ENCODE peak calls at places on chromosome 16, in nine cellular contexts. One of them, this sample, is unnamed.

GRCh38 chr16:79589495-79590134 is 10.9 kb downstream of the MAF start:
- DNase-seq in Karpas-422: no peak
- DNase-seq in PC-9: no peak
- DNase-seq in HCT116: no peak
- DNase-seq in hepatocyte: no peak
- DNase-seq in PC-3: no peak
- DNase-seq in SK-N-SH: no peak
- DNase-seq in OCI-LY7: no peak
- DNase-seq in GM23248: no peak
- DNase-seq in this sample: no peak

GRCh38 chr16:7137560-7138330 is 194.9 kb upstream of the RBFOX1 start:
- DNase-seq in hepatocyte: peak; percentile 53
- DNase-seq in SK-N-SH: no peak
- DNase-seq in GM23248: peak; percentile 2
- DNase-seq in HCT116: no peak
- DNase-seq in PC-9: no peak
- DNase-seq in Karpas-422: no peak
- DNase-seq in OCI-LY7: no peak
- DNase-seq in PC-3: peak; percentile 73
- DNase-seq in this sample: no peak

GRCh38 chr16:77409311-77409710 is 25.5 kb downstream of the ADAMTS18 start:
- DNase-seq in OCI-LY7: no peak
- DNase-seq in hepatocyte: peak; percentile 56
- DNase-seq in PC-9: no peak
- DNase-seq in PC-3: no peak
- DNase-seq in HCT116: no peak
- DNase-seq in GM23248: no peak
- DNase-seq in Karpas-422: no peak
- DNase-seq in SK-N-SH: peak; percentile 24
- DNase-seq in this sample: no peak

GRCh38 chr16:79571065-79571697 is 29.4 kb downstream of the MAF start:
- DNase-seq in Karpas-422: peak; percentile 45
- DNase-seq in PC-3: no peak
- DNase-seq in GM23248: no peak
- DNase-seq in PC-9: no peak
- DNase-seq in OCI-LY7: no peak
- DNase-seq in SK-N-SH: no peak
- DNase-seq in hepatocyte: no peak
- DNase-seq in HCT116: no peak
- DNase-seq in this sample: no peak

GRCh38 chr16:19555938-19556778 is 655 bp downstream of the VPS35L start:
- DNase-seq in hepatocyte: peak; percentile 72
- DNase-seq in PC-3: peak; percentile 6
- DNase-seq in PC-9: no peak
- DNase-seq in GM23248: peak; percentile 49
- DNase-seq in HCT116: peak; percentile 59
- DNase-seq in OCI-LY7: peak; percentile 38
- DNase-seq in Karpas-422: peak; percentile 52
- DNase-seq in SK-N-SH: peak; percentile 39
- DNase-seq in this sample: peak; percentile 77

GRCh38 chr16:47920709-47921108 is 235.1 kb downstream of the ABCC12 start:
- DNase-seq in OCI-LY7: no peak
- DNase-seq in HCT116: no peak
- DNase-seq in PC-9: no peak
- DNase-seq in Karpas-422: peak; percentile 32
- DNase-seq in PC-3: peak; percentile 63
- DNase-seq in hepatocyte: peak; percentile 56
- DNase-seq in GM23248: no peak
- DNase-seq in SK-N-SH: no peak
- DNase-seq in this sample: no peak

GRCh38 chr16:53089434-53090270 is 34.9 kb downstream of the CHD9 start:
- DNase-seq in hepatocyte: peak; percentile 32
- DNase-seq in SK-N-SH: no peak
- DNase-seq in OCI-LY7: no peak
- DNase-seq in HCT116: no peak
- DNase-seq in GM23248: peak; percentile 49
- DNase-seq in PC-9: no peak
- DNase-seq in PC-3: no peak
- DNase-seq in Karpas-422: no peak
- DNase-seq in this sample: no peak

GRCh38 chr16:29809031-29809747 is 2.8 kb upstream of the PRRT2 start:
- DNase-seq in GM23248: no peak
- DNase-seq in HCT116: no peak
- DNase-seq in hepatocyte: no peak
- DNase-seq in PC-3: no peak
- DNase-seq in Karpas-422: no peak
- DNase-seq in SK-N-SH: no peak
- DNase-seq in OCI-LY7: no peak
- DNase-seq in PC-9: no peak
- DNase-seq in this sample: no peak

GRCh38 chr16:49189286-49189685 is 92.4 kb downstream of the CBLN1 start:
- DNase-seq in Karpas-422: no peak
- DNase-seq in PC-9: no peak
- DNase-seq in GM23248: no peak
- DNase-seq in SK-N-SH: peak; percentile 32
- DNase-seq in hepatocyte: no peak
- DNase-seq in OCI-LY7: no peak
- DNase-seq in HCT116: no peak
- DNase-seq in PC-3: peak; percentile 59
- DNase-seq in this sample: no peak

GRCh38 chr16:7246578-7246977 is 86.1 kb upstream of the RBFOX1 start:
- DNase-seq in hepatocyte: peak; percentile 57
- DNase-seq in Karpas-422: no peak
- DNase-seq in OCI-LY7: no peak
- DNase-seq in PC-9: no peak
- DNase-seq in GM23248: peak; percentile 0
- DNase-seq in SK-N-SH: no peak
- DNase-seq in PC-3: no peak
- DNase-seq in HCT116: no peak
- DNase-seq in this sample: no peak

DNA sequence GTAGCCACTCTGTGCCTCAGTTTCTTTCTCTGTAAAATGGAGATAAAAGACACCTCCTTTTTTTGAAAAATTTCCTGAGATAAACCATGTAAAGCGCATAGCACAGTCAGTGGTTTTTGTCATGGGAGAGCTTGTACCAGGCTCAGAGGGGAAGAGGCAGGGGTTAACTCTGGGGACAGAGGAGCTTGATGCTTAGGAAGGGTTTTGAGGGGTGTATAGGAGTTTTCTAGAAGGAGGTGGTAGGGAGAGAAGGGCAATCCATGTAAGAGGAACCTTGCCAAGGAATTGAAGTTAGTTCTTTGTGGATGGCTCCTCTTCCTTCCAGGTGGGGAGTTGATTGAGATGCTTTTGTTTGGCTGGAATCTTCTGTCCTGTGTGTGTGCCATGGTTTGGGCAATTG is 131.9 kb upstream of the GSE1 start:
- DNase-seq in HCT116: no peak
- DNase-seq in SK-N-SH: no peak
- DNase-seq in PC-9: no peak
- DNase-seq in OCI-LY7: no peak
- DNase-seq in GM23248: no peak
- DNase-seq in hepatocyte: no peak
- DNase-seq in PC-3: no peak
- DNase-seq in Karpas-422: no peak
- DNase-seq in this sample: no peak
- H3K4me2 ChIP-seq in HCT116: no peak overlapping the region
- H3K4me2 ChIP-seq in SK-N-SH: no peak overlapping the region
- H3K4me2 ChIP-seq in PC-9: peak overlapping the region; percentile 75
- H3K4me2 ChIP-seq in OCI-LY7: peak overlapping the region; percentile 16
- H3K4me2 ChIP-seq in GM23248: no peak overlapping the region
- H3K4me2 ChIP-seq in hepatocyte: no peak overlapping the region
- H3K4me2 ChIP-seq in PC-3: no peak overlapping the region
- H3K4me2 ChIP-seq in Karpas-422: peak overlapping the region; percentile 43
- H3K4me2 ChIP-seq in this sample: peak overlapping the region; percentile 76

DNA sequence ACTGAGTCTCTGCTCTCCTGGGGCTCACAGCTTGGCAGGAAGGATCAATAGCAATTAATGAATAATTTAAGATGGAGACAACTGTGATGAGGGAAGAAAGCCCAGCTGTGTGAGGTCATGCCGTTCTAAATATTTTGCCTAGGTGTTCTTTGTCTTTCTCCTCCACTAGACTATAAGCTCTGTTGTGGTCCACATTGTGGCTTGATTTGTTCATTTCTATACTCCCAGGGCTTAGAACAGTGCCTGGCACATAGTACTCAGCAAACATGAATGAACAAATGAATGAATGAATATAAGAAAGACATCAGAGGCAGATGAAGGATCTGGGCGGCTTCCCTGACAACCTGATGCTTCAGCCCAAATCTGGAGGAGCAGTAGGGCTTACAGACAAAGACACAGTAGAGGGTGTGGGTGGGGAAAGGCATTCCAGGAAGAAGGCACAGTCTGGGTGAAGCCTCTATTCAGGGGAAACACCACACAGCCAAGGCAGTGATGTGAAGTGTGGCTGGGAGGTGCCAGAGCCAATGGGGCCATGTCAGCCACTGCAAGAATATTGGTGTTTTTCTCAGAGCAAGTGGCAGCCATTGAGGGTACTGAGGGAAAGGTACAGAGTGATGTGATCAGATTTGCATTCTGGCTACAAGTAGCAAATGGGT is 8.3 kb downstream of the CDH13 start:
- DNase-seq in Karpas-422: no peak
- DNase-seq in PC-3: no peak
- DNase-seq in PC-9: no peak
- DNase-seq in GM23248: no peak
- DNase-seq in OCI-LY7: no peak
- DNase-seq in SK-N-SH: no peak
- DNase-seq in hepatocyte: no peak
- DNase-seq in HCT116: no peak
- DNase-seq in this sample: no peak
- H3K9me2 ChIP-seq in Karpas-422: no peaks in the 10 kb centered on the region
- H3K9me2 ChIP-seq in PC-3: no peaks in the 10 kb centered on the region
- H3K9me2 ChIP-seq in PC-9: no peaks in the 10 kb centered on the region
- H3K9me2 ChIP-seq in GM23248: no peaks in the 10 kb centered on the region
- H3K9me2 ChIP-seq in OCI-LY7: no peaks in the 10 kb centered on the region
- H3K9me2 ChIP-seq in SK-N-SH: no peaks in the 10 kb centered on the region
- H3K9me2 ChIP-seq in hepatocyte: no peaks in the 10 kb centered on the region
- H3K9me2 ChIP-seq in HCT116: no peaks in the 10 kb centered on the region
- H3K9me2 ChIP-seq in this sample: no peaks in the 10 kb centered on the region

DNA sequence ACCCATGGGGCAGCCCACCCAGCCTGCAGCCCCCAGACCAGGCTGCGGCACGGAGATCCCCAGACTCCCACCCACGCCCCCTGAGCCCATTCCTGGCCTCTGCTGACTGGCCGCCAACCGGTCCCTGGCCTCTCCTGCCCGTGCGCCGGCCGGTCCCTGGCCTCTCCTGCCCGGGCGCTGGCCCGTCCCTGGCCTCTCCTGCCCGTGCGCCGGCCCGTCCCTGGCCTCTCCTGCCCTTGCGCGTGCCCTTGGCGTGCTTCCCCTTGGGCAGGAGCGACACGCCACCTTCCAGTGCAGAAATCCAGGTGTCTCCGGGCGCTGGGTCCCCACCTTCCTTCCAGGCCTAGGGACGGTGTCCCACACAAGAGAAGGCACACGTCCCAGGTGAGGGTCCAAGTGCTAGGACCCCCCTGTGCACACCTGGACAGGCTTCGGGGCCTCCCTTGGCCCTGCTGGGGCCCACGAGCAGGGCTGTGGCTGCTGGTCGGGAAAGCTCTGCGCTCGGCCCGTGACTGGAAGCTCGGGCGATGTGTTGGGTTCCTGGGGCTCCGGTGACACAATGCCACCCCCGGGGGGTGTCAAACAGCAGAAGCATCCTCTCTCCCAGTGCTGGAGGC is 21.4 kb upstream of the CACNA1H start:
- DNase-seq in GM23248: no peak
- DNase-seq in HCT116: no peak
- DNase-seq in Karpas-422: no peak
- DNase-seq in SK-N-SH: no peak
- DNase-seq in hepatocyte: no peak
- DNase-seq in PC-9: no peak
- DNase-seq in OCI-LY7: no peak
- DNase-seq in PC-3: no peak
- DNase-seq in this sample: no peak
- H3K4me2 ChIP-seq in GM23248: no peak overlapping the region
- H3K4me2 ChIP-seq in HCT116: no peak overlapping the region
- H3K4me2 ChIP-seq in Karpas-422: no peak overlapping the region
- H3K4me2 ChIP-seq in SK-N-SH: no peak overlapping the region
- H3K4me2 ChIP-seq in hepatocyte: no peak overlapping the region
- H3K4me2 ChIP-seq in PC-9: no peak overlapping the region
- H3K4me2 ChIP-seq in OCI-LY7: no peak overlapping the region
- H3K4me2 ChIP-seq in PC-3: no peak overlapping the region
- H3K4me2 ChIP-seq in this sample: no peak overlapping the region

GRCh38 chr16:88524274-88524972 is 45.8 kb upstream of the ZC3H18 start:
- DNase-seq in PC-9: no peak
- DNase-seq in Karpas-422: no peak
- DNase-seq in GM23248: no peak
- DNase-seq in SK-N-SH: no peak
- DNase-seq in hepatocyte: no peak
- DNase-seq in OCI-LY7: no peak
- DNase-seq in HCT116: no peak
- DNase-seq in PC-3: no peak
- DNase-seq in this sample: no peak

GRCh38 chr16:88526008-88526905 is 43.9 kb upstream of the ZC3H18 start:
- DNase-seq in hepatocyte: no peak
- DNase-seq in SK-N-SH: no peak
- DNase-seq in PC-3: no peak
- DNase-seq in GM23248: no peak
- DNase-seq in HCT116: no peak
- DNase-seq in OCI-LY7: no peak
- DNase-seq in Karpas-422: no peak
- DNase-seq in PC-9: no peak
- DNase-seq in this sample: no peak

GRCh38 chr16:88525663-88525990 is 44.6 kb upstream of the ZC3H18 start:
- DNase-seq in PC-9: no peak
- DNase-seq in HCT116: no peak
- DNase-seq in SK-N-SH: no peak
- DNase-seq in PC-3: no peak
- DNase-seq in GM23248: no peak
- DNase-seq in Karpas-422: no peak
- DNase-seq in OCI-LY7: no peak
- DNase-seq in hepatocyte: no peak
- DNase-seq in this sample: no peak

GRCh38 chr16:88523381-88524159 is 46.6 kb upstream of the ZC3H18 start:
- DNase-seq in PC-3: no peak
- DNase-seq in OCI-LY7: no peak
- DNase-seq in GM23248: no peak
- DNase-seq in HCT116: no peak
- DNase-seq in Karpas-422: no peak
- DNase-seq in PC-9: no peak
- DNase-seq in hepatocyte: no peak
- DNase-seq in SK-N-SH: no peak
- DNase-seq in this sample: no peak

DNA sequence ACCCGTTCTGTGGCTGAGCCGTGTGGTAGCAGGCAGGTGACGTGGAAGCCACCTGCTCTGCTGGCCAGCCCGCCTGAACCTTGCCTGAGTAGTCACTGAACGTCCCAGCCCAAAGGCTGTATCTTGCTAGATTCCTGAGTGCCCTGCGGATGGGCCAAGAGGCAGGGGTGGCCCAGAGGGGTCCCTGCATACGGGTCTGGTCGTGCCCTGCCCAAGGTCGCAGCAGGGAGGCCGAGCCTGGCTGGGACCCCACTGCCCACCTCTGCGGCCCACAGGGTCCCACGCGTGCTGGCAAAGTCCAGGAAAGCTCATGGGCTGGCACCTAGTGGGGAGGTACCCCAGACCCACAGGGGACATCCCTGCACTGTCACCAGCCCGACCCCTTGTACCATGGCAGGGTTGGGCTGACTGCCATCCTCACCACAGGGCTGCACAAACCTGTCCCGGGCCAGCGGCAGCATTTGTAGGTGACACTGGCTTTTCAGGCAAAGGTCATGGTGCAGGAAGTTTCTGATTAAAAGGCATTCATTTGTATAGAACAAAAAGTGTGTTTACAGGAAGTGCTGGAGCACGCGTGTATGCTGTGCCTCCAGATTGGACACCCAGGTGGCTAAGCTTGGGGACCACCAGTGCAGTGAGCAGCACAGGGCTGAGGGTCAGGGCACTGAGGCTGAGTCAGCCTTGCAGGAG is 45.1 kb upstream of the ZC3H18 start:
- DNase-seq in SK-N-SH: no peak
- DNase-seq in hepatocyte: no peak
- DNase-seq in PC-9: no peak
- DNase-seq in OCI-LY7: no peak
- DNase-seq in Karpas-422: no peak
- DNase-seq in HCT116: no peak
- DNase-seq in GM23248: no peak
- DNase-seq in PC-3: no peak
- DNase-seq in this sample: no peak
- H3K9me2 ChIP-seq in SK-N-SH: no peaks in the 10 kb centered on the region
- H3K9me2 ChIP-seq in hepatocyte: no peaks in the 10 kb centered on the region
- H3K9me2 ChIP-seq in PC-9: no peaks in the 10 kb centered on the region
- H3K9me2 ChIP-seq in OCI-LY7: no peaks in the 10 kb centered on the region
- H3K9me2 ChIP-seq in Karpas-422: no peaks in the 10 kb centered on the region
- H3K9me2 ChIP-seq in HCT116: no peaks in the 10 kb centered on the region
- H3K9me2 ChIP-seq in GM23248: no peaks in the 10 kb centered on the region
- H3K9me2 ChIP-seq in PC-3: no peaks in the 10 kb centered on the region
- H3K9me2 ChIP-seq in this sample: no peaks in the 10 kb centered on the region